ENCODE peak calls at places on chromosomes 5 and 9, in six cellular contexts. Y is H1; G is CD8-positive, alpha-beta memory T cell; F is SK-N-SH; P is thyroid gland; W is body of pancreas. I is an unnamed sample.

GRCh38 chr9:33719581-33720374 is 75.6 kb upstream of the PRSS3 start:
- DNase-seq in Y (peak; percentile 83), G (peak; percentile 51), F (peak; percentile 48), P (peak; percentile 16), W (peak; percentile 18), I (peak; percentile 19)

GRCh38 chr9:104988539-104988938 is 60.6 kb upstream of the ABCA1 start:
- DNase-seq in Y (no peak), G (no peak), F (no peak), P (no peak), W (no peak), I (no peak)

GRCh38 chr5:65128226-65128625 is 353.5 kb downstream of the ADAMTS6 start:
- DNase-seq in Y (no peak), G (no peak), F (no peak), P (no peak), W (no peak), I (no peak)

GRCh38 chr9:121744002-121744686 is 92.7 kb downstream of the DAB2IP start:
- DNase-seq in Y (no peak), G (peak; percentile 62), F (peak; percentile 68), P (peak; percentile 82), W (peak; percentile 76), I (peak; percentile 40)

GRCh38 chr9:135275163-135275925 is 187.9 kb downstream of the OLFM1 start:
- DNase-seq in Y (no peak), G (no peak), F (no peak), P (peak; percentile 90), W (peak; percentile 92), I (no peak)

GRCh38 chr5:74625742-74626241 is 14.7 kb downstream of the ENC1 start:
- DNase-seq in Y (no peak), G (no peak), F (peak; percentile 33), P (no peak), W (peak; percentile 34), I (no peak)

GRCh38 chr5:180799194-180799593 is 3.4 kb downstream of the MGAT1 start:
- DNase-seq in Y (peak; percentile 82), G (no peak), F (no peak), P (peak; percentile 67), W (peak; percentile 73), I (no peak)

GRCh38 chr9:109319631-109320233 is 1.1 kb downstream of the EPB41L4B start:
- DNase-seq in Y (peak; percentile 64), G (no peak), F (peak; percentile 64), P (peak; percentile 59), W (peak; percentile 57), I (no peak)

GRCh38 chr9:131319486-131319885 is 30.0 kb downstream of the PLPP7 start:
- DNase-seq in Y (no peak), G (no peak), F (peak; percentile 55), P (no peak), W (no peak), I (no peak)

GRCh38 chr9:32915802-32916201 is 85.6 kb downstream of the APTX start:
- DNase-seq in Y (no peak), G (no peak), F (no peak), P (no peak), W (no peak), I (no peak)

GRCh38 chr5:147482426-147483196 is 27.3 kb downstream of the DPYSL3 start:
- DNase-seq in Y (no peak), G (no peak), F (no peak), P (no peak), W (no peak), I (no peak)

GRCh38 chr9:112494153-112494552 is 7.5 kb downstream of the KIAA1958 start:
- DNase-seq in Y (no peak), G (no peak), F (no peak), P (no peak), W (no peak), I (no peak)

GRCh38 chr5:59021837-59022514 is 439.1 kb downstream of the RAB3C start:
- DNase-seq in Y (no peak), G (no peak), F (no peak), P (peak; percentile 69), W (peak; percentile 63), I (no peak)

GRCh38 chr9:133563286-133564213 is 29.0 kb downstream of the ADAMTSL2 start:
- DNase-seq in Y (no peak), G (no peak), F (peak; percentile 75), P (peak; percentile 17), W (peak; percentile 41), I (no peak)

GRCh38 chr5:53426878-53427277 is 53.6 kb upstream of the FST start:
- DNase-seq in Y (no peak), G (no peak), F (no peak), P (no peak), W (no peak), I (no peak)
- H3K27ac ChIP-seq in Y (no peak overlapping the region), G (no peak overlapping the region), F (no peak overlapping the region), P (no peak overlapping the region), W (no peak overlapping the region), I (no peak overlapping the region)

GRCh38 chr5:69497006-69497520 is 4.5 kb downstream of the OCLN start:
- DNase-seq in Y (no peak), G (no peak), F (no peak), P (no peak), W (no peak), I (no peak)
- H3K27ac ChIP-seq in Y (no peak overlapping the region), G (no peak overlapping the region), F (no peak overlapping the region), P (peak overlapping the region; percentile 31), W (no peak overlapping the region), I (no peak overlapping the region)

DNA sequence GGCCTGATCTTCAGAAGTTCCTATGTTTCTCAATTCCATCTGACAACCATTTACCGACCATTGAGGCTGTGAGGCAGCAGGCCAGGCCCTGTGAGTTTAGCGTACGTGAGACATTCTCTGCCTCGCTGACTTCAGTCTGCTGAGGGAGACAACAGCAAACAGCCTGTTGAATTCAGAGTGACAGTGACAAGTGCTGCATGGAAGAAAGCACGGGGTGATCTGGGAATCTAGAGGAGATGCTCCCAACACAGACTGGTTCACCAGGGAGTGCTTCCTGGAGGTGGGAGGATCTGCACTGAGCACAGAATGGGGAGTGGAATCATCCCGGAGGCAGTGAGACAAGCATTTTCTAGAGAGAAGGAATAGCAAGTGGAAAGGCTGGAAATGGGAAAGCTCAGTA is 10.0 kb upstream of the DDX41 start:
- DNase-seq in Y (no peak), G (no peak), F (no peak), P (no peak), W (no peak), I (no peak)
- H3K27ac ChIP-seq in Y (no peak overlapping the region), G (no peak overlapping the region), F (no peak overlapping the region), P (no peak overlapping the region), W (no peak overlapping the region), I (no peak overlapping the region)

DNA sequence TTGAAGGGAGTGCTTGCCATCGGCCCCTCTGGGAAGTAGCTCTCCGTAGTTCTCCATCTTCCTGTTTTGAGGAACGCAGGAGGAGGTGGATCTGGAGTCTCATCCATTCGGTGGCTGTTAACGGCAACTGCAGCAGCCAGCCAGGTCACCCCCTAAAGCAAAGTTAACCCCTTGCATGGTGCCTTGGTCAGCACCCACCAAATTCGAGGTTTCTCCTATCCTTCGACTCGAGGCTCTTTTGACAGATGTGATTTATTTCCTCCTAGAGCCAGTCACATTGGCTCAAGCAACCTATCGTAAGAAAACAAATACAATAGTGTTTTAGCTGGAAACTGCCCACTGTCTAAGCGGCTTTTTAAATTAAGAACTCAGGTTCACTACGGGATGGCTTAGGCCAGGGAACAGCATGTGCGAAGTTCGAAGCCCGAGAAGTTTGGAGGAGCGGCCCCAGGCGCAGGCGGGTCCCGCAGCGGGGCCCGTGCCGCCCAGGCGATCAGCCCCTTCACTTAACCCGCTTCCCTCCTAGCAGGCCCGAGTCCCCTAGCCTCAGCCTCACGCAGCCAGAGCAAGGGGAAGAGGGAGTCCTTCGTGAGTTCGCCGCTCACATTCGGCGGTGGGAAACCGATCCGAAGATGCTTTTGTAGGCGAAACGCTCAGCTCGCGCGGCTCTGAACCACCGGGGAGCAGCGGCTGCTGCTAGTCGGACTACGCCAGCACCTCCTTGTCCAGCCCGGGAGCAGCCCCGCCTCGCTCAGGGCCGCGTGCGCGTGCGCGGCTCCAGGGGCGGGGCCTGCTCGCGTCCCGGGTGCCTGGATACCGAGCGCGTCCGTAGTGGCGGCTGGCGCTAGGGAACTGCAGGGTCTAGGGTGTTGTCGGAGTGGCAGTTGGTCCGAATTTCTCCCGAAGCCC is at the start of gene ROPN1L:
- DNase-seq in Y (peak; percentile 93), G (peak; percentile 82), F (peak; percentile 99), P (peak; percentile 80), W (peak; percentile 86), I (peak; percentile 69)
- H3K27ac ChIP-seq in Y (no peak within 1 kb of the TSS), G (peak within 1 kb of the TSS; percentile 49), F (peak within 1 kb of the TSS; percentile 84), P (peak within 1 kb of the TSS; percentile 39), W (peak within 1 kb of the TSS; percentile 63), I (peak within 1 kb of the TSS; percentile 41)

GRCh38 chr9:2242778-2243395 is 227.7 kb downstream of the SMARCA2 start:
- DNase-seq in Y (no peak), G (no peak), F (no peak), P (no peak), W (no peak), I (no peak)
- H3K27ac ChIP-seq in Y (peak overlapping the region; percentile 82), G (no peak overlapping the region), F (peak overlapping the region; percentile 95), P (no peak overlapping the region), W (peak overlapping the region; percentile 26), I (no peak overlapping the region)

GRCh38 chr9:124217839-124218437 is 39.8 kb upstream of the NEK6 start:
- DNase-seq in Y (no peak), G (no peak), F (no peak), P (no peak), W (no peak), I (no peak)

GRCh38 chr9:124216474-124217176 is 41.1 kb upstream of the NEK6 start:
- DNase-seq in Y (no peak), G (peak; percentile 65), F (no peak), P (no peak), W (no peak), I (peak; percentile 68)

GRCh38 chr9:124219290-124219605 is 38.5 kb upstream of the NEK6 start:
- DNase-seq in Y (no peak), G (no peak), F (no peak), P (no peak), W (no peak), I (no peak)

GRCh38 chr9:124220551-124221451 is 36.9 kb upstream of the NEK6 start:
- DNase-seq in Y (no peak), G (no peak), F (peak; percentile 33), P (no peak), W (peak; percentile 90), I (no peak)

DNA sequence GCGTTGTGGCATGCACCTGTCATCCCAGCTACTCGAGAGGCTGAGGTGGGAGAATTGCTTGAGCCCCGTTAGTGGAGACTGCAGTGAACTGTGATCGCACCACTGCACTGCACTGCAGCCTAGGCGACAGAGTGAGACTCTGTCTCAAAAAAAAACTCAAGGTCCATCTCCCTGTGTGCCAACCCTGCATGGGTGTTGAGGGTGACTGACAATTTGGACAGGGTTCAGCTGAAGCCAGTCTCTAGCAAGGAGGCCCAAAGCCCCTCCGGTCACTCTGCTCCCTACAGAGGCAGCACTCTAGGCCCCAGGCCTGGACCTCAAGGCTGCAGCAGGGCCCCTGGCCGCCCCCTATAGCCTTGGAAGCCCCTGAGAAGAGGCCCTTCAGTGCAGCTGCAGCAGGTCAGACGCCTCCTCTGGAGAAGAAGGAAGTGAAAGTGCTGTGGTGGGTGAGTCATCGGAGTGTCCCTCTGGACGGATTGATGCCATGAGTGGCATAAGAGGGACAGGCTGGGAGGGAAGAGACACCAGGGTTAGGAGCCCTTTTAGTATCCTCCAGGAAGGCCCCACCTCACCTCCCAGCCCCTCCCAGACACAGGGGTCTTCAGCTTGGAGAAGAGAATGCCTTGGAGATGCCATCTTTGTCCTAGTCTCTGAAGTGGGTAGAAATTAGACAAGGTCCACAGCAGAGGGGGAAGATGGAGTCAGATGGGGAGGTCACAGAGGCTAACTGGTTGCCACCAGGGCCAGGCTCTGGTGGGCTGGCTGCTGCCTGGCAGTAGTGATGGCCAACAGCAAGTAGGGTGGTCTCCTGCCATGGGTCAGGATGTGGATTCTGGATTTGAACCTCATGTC is 39.1 kb upstream of the NEK6 start:
- DNase-seq in Y (no peak), G (no peak), F (no peak), P (no peak), W (peak; percentile 52), I (no peak)
- H3K27ac ChIP-seq in Y (no peak overlapping the region), G (no peak overlapping the region), F (no peak overlapping the region), P (no peak overlapping the region), W (no peak overlapping the region), I (no peak overlapping the region)

I was measured in CD8-positive, alpha-beta T cell.